ENCODE peak calls at places on chromosomes 1 and 21, in six cellular contexts. A is pancreas; C is right lobe of liver; U is colonic mucosa; I is brain microvascular endothelial cell; J is CD8-positive, alpha-beta T cell. K is an unnamed sample.
A peak's percentile ranks its signal among the peaks of the same experiment; 100 is the strongest.

GRCh38 chr1:93255222-93256079 is 74.9 kb downstream of the CCDC18 start:
- DNase-seq in A (no peak), C (no peak), U (no peak), I (peak; percentile 68), J (no peak), K (no peak)

GRCh38 chr1:7087888-7088287 is 302.6 kb downstream of the CAMTA1 start:
- DNase-seq in A (no peak), C (no peak), U (no peak), I (no peak), J (no peak), K (no peak)

GRCh38 chr21:37367758-37368535 is 1.4 kb downstream of the DYRK1A start:
- DNase-seq in A (peak; percentile 79), C (peak; percentile 73), U (peak; percentile 56), I (peak; percentile 13), J (peak; percentile 29), K (no peak)

GRCh38 chr1:198671136-198671535 is 32.3 kb downstream of the PTPRC start:
- DNase-seq in A (no peak), C (no peak), U (no peak), I (no peak), J (no peak), K (no peak)

GRCh38 chr1:212467843-212468482 is 35.2 kb downstream of the NENF start:
- DNase-seq in A (no peak), C (peak; percentile 34), U (no peak), I (no peak), J (no peak), K (no peak)

GRCh38 chr1:11417162-11417561 is 61.8 kb upstream of the DISP3 start:
- DNase-seq in A (no peak), C (no peak), U (no peak), I (no peak), J (no peak), K (no peak)

GRCh38 chr1:184486761-184487445 is 100.1 kb downstream of the C1orf21 start:
- DNase-seq in A (no peak), C (no peak), U (no peak), I (no peak), J (no peak), K (no peak)

GRCh38 chr1:10914056-10914455 is 98.4 kb upstream of the TARDBP start:
- DNase-seq in A (no peak), C (peak; percentile 29), U (no peak), I (no peak), J (no peak), K (no peak)

GRCh38 chr21:35390013-35390776 is 341.1 kb upstream of the RUNX1 start:
- DNase-seq in A (no peak), C (no peak), U (no peak), I (peak; percentile 33), J (no peak), K (no peak)

GRCh38 chr1:8818325-8818775 is 910 bp upstream of the RERE start:
- DNase-seq in A (no peak), C (no peak), U (peak; percentile 59), I (peak; percentile 88), J (no peak), K (no peak)

GRCh38 chr1:20355101-20355827 is 64.6 kb downstream of the VWA5B1 start:
- DNase-seq in A (no peak), C (no peak), U (no peak), I (no peak), J (no peak), K (no peak)

DNA sequence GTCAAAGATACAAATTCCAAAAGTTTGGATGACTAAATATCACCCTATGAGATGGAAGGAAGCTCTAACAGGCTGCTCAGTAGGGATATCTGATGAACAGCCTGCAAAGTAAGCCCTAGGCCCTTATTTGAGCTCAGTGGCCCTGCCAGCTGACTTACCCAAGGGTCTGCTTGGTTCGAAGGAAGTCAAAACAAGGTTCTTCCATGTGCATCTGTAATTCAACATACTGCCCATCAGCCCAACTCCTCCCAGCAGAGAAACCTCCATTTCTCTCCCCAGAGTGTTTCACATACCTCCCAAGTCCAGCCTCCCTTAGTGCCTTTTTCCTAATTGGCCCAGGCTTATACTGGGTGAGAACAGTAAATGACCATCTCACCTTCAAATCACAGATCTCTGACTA is 86.6 kb downstream of the NRDC start:
- DNase-seq in A (no peak), C (no peak), U (no peak), I (no peak), J (no peak), K (no peak)
- H3K36me3 ChIP-seq in A (peaks cover 51% of the 10 kb centered on the region), C (peaks cover 62% of the 10 kb centered on the region), U (peaks cover 8% of the 10 kb centered on the region), I (peaks cover 62% of the 10 kb centered on the region), J (peaks cover 55% of the 10 kb centered on the region), K (peaks cover 83% of the 10 kb centered on the region)

GRCh38 chr1:162543228-162543627 is 18.3 kb upstream of the UAP1 start:
- DNase-seq in A (no peak), C (no peak), U (no peak), I (no peak), J (no peak), K (no peak)
- H3K36me3 ChIP-seq in A (no peaks in the 10 kb centered on the region), C (no peaks in the 10 kb centered on the region), U (no peaks in the 10 kb centered on the region), I (no peaks in the 10 kb centered on the region), J (no peaks in the 10 kb centered on the region), K (no peaks in the 10 kb centered on the region)

GRCh38 chr1:1784933-1785332 is 6.7 kb upstream of the NADK start:
- DNase-seq in A (no peak), C (no peak), U (no peak), I (no peak), J (no peak), K (no peak)
- H3K36me3 ChIP-seq in A (peaks cover 48% of the 10 kb centered on the region), C (peaks cover 48% of the 10 kb centered on the region), U (peaks cover 25% of the 10 kb centered on the region), I (peaks cover 51% of the 10 kb centered on the region), J (peaks cover 42% of the 10 kb centered on the region), K (peaks cover 22% of the 10 kb centered on the region)

GRCh38 chr21:45476582-45476981 is 65.7 kb downstream of the SLC19A1 start:
- DNase-seq in A (no peak), C (no peak), U (no peak), I (no peak), J (no peak), K (no peak)
- H3K36me3 ChIP-seq in A (peaks cover 19% of the 10 kb centered on the region), C (peaks cover 71% of the 10 kb centered on the region), U (no peaks in the 10 kb centered on the region), I (peaks cover 68% of the 10 kb centered on the region), J (no peaks in the 10 kb centered on the region), K (no peaks in the 10 kb centered on the region)

DNA sequence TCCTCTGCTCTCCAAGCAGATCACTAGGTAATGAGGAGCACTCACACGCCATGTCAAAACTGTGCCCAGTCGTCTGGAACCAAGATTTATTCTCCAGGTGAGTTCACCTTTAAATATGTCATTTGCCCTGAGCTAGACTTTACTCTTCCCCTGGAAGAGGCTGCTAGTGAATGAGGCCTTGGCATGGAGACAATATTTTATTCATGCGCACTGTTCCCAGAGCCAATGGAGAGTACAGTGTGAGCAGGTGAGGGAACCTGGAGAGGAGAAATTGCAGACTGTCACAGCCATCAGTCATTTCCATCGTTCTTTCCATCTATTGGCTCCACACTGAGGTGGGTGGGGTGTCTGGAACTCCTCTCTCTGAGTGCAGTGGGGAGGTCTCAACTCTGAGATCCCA is 333.6 kb downstream of the KCNH1 start:
- DNase-seq in A (no peak), C (no peak), U (no peak), I (no peak), J (no peak), K (no peak)
- H3K36me3 ChIP-seq in A (no peaks in the 10 kb centered on the region), C (no peaks in the 10 kb centered on the region), U (no peaks in the 10 kb centered on the region), I (no peaks in the 10 kb centered on the region), J (no peaks in the 10 kb centered on the region), K (no peaks in the 10 kb centered on the region)

DNA sequence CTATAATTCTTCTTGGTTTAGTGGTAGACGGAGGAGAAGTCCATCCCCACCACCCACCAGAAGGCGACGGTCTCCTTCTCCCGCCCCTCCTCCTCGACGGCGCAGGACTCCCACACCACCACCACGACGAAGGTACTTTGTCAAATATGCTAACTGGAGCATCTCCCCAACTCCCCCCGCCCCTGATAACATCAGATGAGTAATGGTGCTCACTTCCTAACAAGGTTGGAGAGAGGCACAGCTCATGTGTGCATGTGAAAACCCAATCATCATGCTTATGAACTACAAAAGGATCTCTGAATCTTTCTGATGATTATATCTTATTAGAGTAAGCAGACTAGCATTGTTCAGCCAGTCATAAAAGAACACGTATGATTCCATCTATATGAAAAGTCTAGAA is 23.7 kb downstream of the SRRM1 start:
- DNase-seq in A (no peak), C (no peak), U (no peak), I (no peak), J (no peak), K (no peak)
- H3K36me3 ChIP-seq in A (peaks cover 89% of the 10 kb centered on the region), C (peaks cover 95% of the 10 kb centered on the region), U (peaks cover 14% of the 10 kb centered on the region), I (peaks cover 89% of the 10 kb centered on the region), J (peaks cover 77% of the 10 kb centered on the region), K (peaks cover 50% of the 10 kb centered on the region)

DNA sequence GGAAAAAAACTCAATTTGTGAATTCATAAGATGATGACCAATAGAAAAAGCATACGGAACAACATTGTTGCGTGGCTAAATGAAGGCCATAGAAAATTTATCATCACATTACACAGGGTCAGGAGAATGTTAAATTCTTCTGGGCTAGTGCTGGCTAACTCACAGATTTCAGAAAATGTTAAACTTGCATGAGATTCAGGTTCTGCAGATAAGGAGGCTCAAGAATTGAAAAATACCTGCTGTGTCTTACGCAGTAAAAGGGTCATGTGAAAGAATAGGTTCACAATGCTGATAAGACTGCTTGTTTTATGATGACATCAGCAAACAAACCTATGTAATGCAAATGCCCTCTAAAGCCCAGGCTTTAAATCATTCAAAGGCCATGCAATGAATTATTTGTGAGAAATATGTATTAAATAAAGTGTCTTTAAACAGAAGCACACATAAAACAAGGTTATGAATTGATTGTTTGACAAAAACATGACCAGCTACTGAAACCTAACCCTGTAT is 378.8 kb downstream of the USP25 start:
- DNase-seq in A (no peak), C (no peak), U (no peak), I (no peak), J (no peak), K (no peak)
- H3K36me3 ChIP-seq in A (no peaks in the 10 kb centered on the region), C (no peaks in the 10 kb centered on the region), U (no peaks in the 10 kb centered on the region), I (no peaks in the 10 kb centered on the region), J (no peaks in the 10 kb centered on the region), K (no peaks in the 10 kb centered on the region)

GRCh38 chr1:114729782-114730181 is 13.2 kb upstream of the NRAS start:
- DNase-seq in A (no peak), C (no peak), U (no peak), I (no peak), J (no peak), K (no peak)
- H3K36me3 ChIP-seq in A (peaks cover 70% of the 10 kb centered on the region), C (peaks cover 89% of the 10 kb centered on the region), U (peaks cover 28% of the 10 kb centered on the region), I (peaks cover 63% of the 10 kb centered on the region), J (peaks cover 74% of the 10 kb centered on the region), K (peaks cover 72% of the 10 kb centered on the region)

DNA sequence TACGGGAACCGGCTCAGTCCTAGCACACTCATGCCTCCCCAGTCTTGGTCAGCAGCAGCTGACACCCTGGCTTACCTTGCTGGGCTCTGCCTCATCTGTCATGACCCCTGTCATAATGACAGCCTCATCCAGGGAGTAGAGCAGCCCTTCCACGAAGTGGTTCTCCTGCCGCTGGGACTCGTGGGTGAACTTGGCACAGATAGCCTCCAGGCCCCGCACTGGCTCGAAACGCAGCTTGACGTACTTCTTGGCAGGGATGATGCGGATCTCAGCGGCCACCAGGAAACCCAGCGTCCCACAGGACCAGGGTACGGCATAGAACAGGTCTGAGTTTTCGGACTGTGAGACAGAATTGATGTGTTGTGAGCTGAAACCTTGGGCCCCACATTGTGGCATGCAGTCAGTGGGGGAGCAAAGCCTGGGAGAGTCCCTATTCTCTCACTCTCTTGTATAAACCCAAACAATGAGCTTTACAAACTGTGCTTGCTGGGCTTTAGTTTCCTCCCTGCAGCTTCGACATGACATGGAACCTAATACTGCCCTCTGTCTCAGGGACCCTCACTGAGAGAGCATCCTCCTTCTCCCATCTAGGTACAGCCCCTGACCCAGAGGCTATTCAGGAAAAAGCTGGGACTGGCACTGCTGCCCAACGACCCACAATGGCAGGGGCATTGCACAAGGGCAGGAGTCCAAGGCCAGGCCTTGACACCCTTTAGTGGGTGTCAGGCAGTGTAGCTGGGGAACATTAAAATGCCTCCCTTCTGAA is 15.5 kb downstream of the DHCR24 start:
- DNase-seq in A (no peak), C (peak; percentile 70), U (no peak), I (no peak), J (no peak), K (no peak)
- H3K36me3 ChIP-seq in A (peaks cover 29% of the 10 kb centered on the region), C (peaks cover 93% of the 10 kb centered on the region), U (peaks cover 9% of the 10 kb centered on the region), I (peaks cover 74% of the 10 kb centered on the region), J (no peaks in the 10 kb centered on the region), K (no peaks in the 10 kb centered on the region)